ENCODE peak calls at places on chromosome 10, in five cellular contexts. Q, D, S, K and C are unnamed samples.

GRCh38 chr10:986881-987634 is 1.2 kb upstream of the GTPBP4 start:
- DNase-seq in Q (no peak), D (no peak), S (peak), K (no peak), C (peak)

GRCh38 chr10:47030191-47030698 is 119.0 kb downstream of the PTPN20 start:
- DNase-seq in Q (no peak), D (peak), S (no peak), K (peak), C (no peak)

GRCh38 chr10:50398383-50398782 is 147.1 kb upstream of the ASAH2 start:
- DNase-seq in Q (no peak), D (no peak), S (no peak), K (no peak), C (no peak)

GRCh38 chr10:33900591-33900990 is 566.1 kb upstream of the NRP1 start:
- DNase-seq in Q (no peak), D (no peak), S (no peak), K (no peak), C (no peak)

GRCh38 chr10:78307576-78307975 is 273.9 kb downstream of the RPS24 start:
- DNase-seq in Q (no peak), D (no peak), S (no peak), K (peak), C (no peak)

GRCh38 chr10:82558208-82558607 is 683.2 kb downstream of the NRG3 start:
- DNase-seq in Q (no peak), D (no peak), S (peak), K (no peak), C (no peak)

GRCh38 chr10:73946253-73947145 is 35.6 kb downstream of the PLAU start:
- DNase-seq in Q (no peak), D (no peak), S (no peak), K (no peak), C (peak)

GRCh38 chr10:95597788-95598187 is 36.6 kb upstream of the SORBS1 start:
- DNase-seq in Q (no peak), D (no peak), S (no peak), K (no peak), C (no peak)

GRCh38 chr10:78931333-78932083 is 137.3 kb upstream of the ZMIZ1 start:
- DNase-seq in Q (no peak), D (no peak), S (peak), K (no peak), C (peak)

DNA sequence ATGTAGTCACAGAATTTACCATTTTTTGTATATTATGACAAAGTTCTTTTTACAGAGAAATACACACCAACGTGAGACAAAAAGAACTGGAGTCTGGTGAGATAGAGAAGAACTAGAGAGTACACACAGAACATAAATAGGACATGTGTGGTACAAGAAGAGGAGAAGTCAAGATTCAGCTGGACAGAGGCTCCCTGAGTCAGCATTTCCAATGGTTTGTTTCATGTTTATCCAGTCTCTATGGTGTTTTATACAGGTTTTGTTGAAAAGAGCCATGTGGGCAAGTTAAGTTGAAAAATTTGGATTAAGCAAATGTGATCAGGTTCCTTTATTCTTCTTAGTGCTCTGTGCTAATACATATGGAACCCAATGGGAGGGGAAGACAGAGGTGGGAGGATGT is 105.5 kb upstream of the AKR1E2 start:
- DNase-seq in Q (no peak), D (no peak), S (peak), K (no peak), C (no peak)
- H2BK12ac ChIP-seq in Q (no peak), D (no peak), S (no peak), K (no peak), C (no peak)

GRCh38 chr10:132494831-132495230 is 42.8 kb upstream of the INPP5A start:
- DNase-seq in Q (no peak), D (no peak), S (no peak), K (no peak), C (no peak)
- H2BK12ac ChIP-seq in Q (no peak), D (no peak), S (no peak), K (no peak), C (no peak)

GRCh38 chr10:115856580-115856979 is 416.4 kb downstream of the GFRA1 start:
- DNase-seq in Q (peak), D (peak), S (no peak), K (no peak), C (no peak)
- H2BK12ac ChIP-seq in Q (no peak), D (no peak), S (no peak), K (no peak), C (no peak)

GRCh38 chr10:69731184-69731583 is 70.5 kb upstream of the COL13A1 start:
- DNase-seq in Q (no peak), D (no peak), S (peak), K (no peak), C (no peak)

GRCh38 chr10:69728335-69728861 is 73.3 kb upstream of the COL13A1 start:
- DNase-seq in Q (no peak), D (peak), S (peak), K (no peak), C (no peak)

GRCh38 chr10:69731698-69732097 is 70.0 kb upstream of the COL13A1 start:
- DNase-seq in Q (no peak), D (no peak), S (no peak), K (no peak), C (no peak)

GRCh38 chr10:69730251-69731156 is 71.2 kb upstream of the COL13A1 start:
- DNase-seq in Q (no peak), D (no peak), S (peak), K (no peak), C (no peak)

DNA sequence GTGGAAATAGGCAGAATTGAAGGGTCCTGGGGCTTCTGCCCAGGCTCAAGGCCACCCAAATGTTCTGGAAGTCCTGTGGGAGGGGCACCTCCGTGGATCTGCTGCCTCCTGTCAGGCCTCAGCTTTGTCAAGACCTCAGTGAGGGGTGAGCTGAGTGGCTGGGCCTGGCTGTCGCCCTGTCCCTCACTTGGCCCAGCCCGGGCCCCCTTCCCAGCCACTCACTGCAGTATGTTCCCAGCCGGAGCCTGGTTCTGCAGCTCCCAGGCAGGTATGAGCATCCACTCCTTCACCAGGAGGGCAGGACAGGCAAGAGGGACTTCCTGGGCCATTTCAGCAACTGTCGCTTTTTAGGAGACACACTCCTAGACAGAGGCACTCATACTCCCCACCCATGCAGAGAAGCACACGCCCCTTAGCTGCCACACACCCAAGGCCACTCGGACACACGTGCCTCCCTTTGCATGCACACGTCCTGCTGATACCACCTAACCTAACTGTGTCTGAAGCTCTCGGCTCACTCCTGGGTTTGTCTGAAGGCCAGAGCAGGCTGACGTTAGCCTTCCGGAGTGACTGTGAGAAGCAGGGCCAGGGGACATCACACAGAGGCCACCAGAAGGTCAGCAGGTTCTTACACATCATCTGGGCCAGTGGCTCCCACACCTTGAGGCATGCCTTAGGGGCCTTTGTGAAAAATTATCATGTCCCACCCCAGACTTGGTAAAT is 72.2 kb upstream of the COL13A1 start:
- DNase-seq in Q (no peak), D (no peak), S (no peak), K (no peak), C (no peak)
- H2BK12ac ChIP-seq in Q (no peak), D (no peak), S (peak), K (no peak), C (no peak)

GRCh38 chr10:80590585-80591125 is 53.0 kb downstream of the SH2D4B start:
- DNase-seq in Q (no peak), D (no peak), S (no peak), K (no peak), C (no peak)

GRCh38 chr10:80585812-80586211 is 48.1 kb downstream of the SH2D4B start:
- DNase-seq in Q (no peak), D (no peak), S (no peak), K (peak), C (no peak)

GRCh38 chr10:80588506-80589020 is 50.9 kb downstream of the SH2D4B start:
- DNase-seq in Q (no peak), D (no peak), S (no peak), K (no peak), C (no peak)

GRCh38 chr10:80589726-80590373 is 52.1 kb downstream of the SH2D4B start:
- DNase-seq in Q (no peak), D (no peak), S (no peak), K (no peak), C (no peak)
- H2BK12ac ChIP-seq in Q (no peak), D (no peak), S (no peak), K (no peak), C (no peak)

GRCh38 chr10:53754851-53755250 is 982.3 kb upstream of the MBL2 start:
- DNase-seq in Q (no peak), D (no peak), S (peak), K (no peak), C (no peak)
- H2BK12ac ChIP-seq in Q (no peak), D (no peak), S (no peak), K (no peak), C (no peak)

DNA sequence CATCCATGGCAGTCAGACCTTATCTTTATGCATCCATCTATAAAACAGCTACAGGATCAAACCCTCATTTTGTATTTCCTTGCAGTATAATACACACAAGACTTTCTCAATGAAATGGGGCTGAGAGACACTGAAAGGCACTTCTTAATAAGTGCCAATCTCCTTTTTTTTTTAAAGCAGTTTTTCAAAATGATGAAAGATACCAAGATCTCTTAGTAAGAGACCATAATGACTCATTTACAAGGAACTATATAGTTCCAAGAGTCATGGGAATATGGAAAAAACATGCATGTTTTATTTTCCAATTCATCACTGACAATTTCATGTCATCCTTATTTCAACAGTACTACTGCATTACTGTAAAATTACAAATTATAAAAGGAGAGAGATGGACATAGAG is 973.7 kb downstream of the GATA3 start:
- DNase-seq in Q (no peak), D (no peak), S (peak), K (no peak), C (no peak)
- H2BK12ac ChIP-seq in Q (no peak), D (no peak), S (no peak), K (no peak), C (no peak)

DNA sequence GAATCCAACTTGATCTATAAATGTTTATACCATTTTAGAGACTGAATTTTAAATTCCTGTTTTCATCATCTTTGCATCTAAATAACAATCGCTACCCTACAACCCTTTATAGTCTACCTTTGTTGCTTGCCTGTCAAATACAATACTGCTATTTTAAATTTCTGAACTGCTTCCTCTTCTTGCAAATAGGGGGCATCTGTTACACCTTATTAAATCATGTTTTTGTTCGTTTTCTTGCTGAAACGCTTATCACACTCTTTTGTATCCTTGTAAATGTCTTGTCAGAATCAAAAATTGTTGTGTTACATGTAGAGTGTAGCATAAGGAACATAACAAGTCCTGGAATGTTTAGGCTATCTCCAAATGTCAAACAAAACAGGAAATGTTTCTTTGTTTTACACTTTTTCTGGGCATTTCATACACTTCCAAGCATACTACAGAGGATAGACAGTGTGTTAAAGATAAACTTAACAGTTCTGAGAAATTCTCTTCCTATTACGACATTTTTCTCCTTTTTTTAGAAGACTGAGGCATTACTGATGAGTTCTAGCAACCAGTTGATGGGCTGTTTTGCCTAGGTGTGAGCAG is 281.3 kb downstream of the GPR158 start:
- DNase-seq in Q (no peak), D (no peak), S (peak), K (no peak), C (peak)
- H2BK12ac ChIP-seq in Q (no peak), D (no peak), S (no peak), K (no peak), C (no peak)

GRCh38 chr10:44731271-44731670 is 179.9 kb upstream of the TMEM72 start:
- DNase-seq in Q (no peak), D (no peak), S (peak), K (no peak), C (no peak)

GRCh38 chr10:44723082-44723481 is 188.1 kb upstream of the TMEM72 start:
- DNase-seq in Q (no peak), D (no peak), S (no peak), K (no peak), C (no peak)

GRCh38 chr10:44723654-44724053 is 187.5 kb upstream of the TMEM72 start:
- DNase-seq in Q (no peak), D (no peak), S (no peak), K (no peak), C (peak)

GRCh38 chr10:44724415-44725174 is 186.5 kb upstream of the TMEM72 start:
- DNase-seq in Q (no peak), D (no peak), S (peak), K (no peak), C (peak)

GRCh38 chr10:44725404-44725803 is 185.7 kb upstream of the TMEM72 start:
- DNase-seq in Q (no peak), D (no peak), S (peak), K (no peak), C (no peak)
- H2BK12ac ChIP-seq in Q (no peak), D (no peak), S (no peak), K (no peak), C (no peak)

DNA sequence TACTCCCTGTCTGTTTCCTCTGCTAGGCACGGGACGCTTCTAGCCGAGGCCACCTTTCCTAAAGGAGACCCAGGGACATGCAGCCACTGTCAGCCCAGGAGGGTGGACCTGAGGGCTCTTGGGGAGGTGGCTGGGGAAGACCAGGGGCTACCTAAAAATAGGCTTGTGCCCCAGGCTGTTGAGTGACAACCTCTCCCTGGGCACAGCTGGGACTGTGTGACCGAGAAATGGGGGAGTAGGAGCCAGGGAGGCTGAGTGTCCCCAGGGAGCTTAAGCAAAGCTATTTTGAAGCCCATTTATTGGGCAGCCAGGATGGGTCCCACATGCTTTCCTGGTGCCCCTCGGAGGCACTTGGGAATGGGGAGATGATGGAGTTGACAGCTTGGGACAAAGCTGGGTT is 63.8 kb downstream of the CALML3 start:
- DNase-seq in Q (no peak), D (no peak), S (no peak), K (no peak), C (no peak)
- H2BK12ac ChIP-seq in Q (no peak), D (no peak), S (no peak), K (peak), C (peak)